ENCODE peak calls at places on chromosomes 6 and 20, in nine cellular contexts. W is GM13977; L is psoas muscle; K is prostate gland; C is stimulated activated CD4-positive, alpha-beta T cell treated with anti-CD3 and anti-CD28 coated beads, Interleukin-12 subunit alpha, Interleukin-12 subunit beta, amount 100 ng/mL, for 48 hours; E is stromal cell of bone marrow; R is Right ventricle myocardium superior; O is CD8-positive, alpha-beta T cell; V is activated gamma-delta T cell treated with anti-CD3 and anti-CD28 coated beads, Interleukin-2, amount 50 U/mL, for 16 hours. A is an unnamed sample.

GRCh38 chr6:45387236-45387635 is 9.5 kb upstream of the SUPT3H start:
- DNase-seq in O (no peak), C (no peak), E (no peak), V (no peak), K (no peak), R (no peak), L (no peak), W (no peak), A (no peak)

GRCh38 chr6:99348823-99349619 is 453 bp downstream of the FAXC start:
- DNase-seq in R (no peak), O (no peak), K (peak; percentile 6), C (no peak), L (no peak), W (no peak), V (no peak), E (no peak), A (no peak)

GRCh38 chr6:107495196-107495643 is 5.3 kb downstream of the SOBP start:
- DNase-seq in L (no peak), C (no peak), R (peak; percentile 46), K (peak; percentile 24), V (no peak), E (peak; percentile 42), W (no peak), O (no peak), A (no peak)

GRCh38 chr6:170231496-170232185 is 59.2 kb downstream of the DLL1 start:
- DNase-seq in W (no peak), C (no peak), O (no peak), V (no peak), K (no peak), L (no peak), E (no peak), R (peak; percentile 17), A (no peak)

GRCh38 chr6:146985111-146985510 is 219.1 kb upstream of the STXBP5 start:
- DNase-seq in E (peak; percentile 6), K (peak; percentile 60), L (no peak), R (no peak), O (no peak), V (no peak), W (no peak), C (no peak), A (peak; percentile 30)

GRCh38 chr6:170004585-170005210 is 253.3 kb downstream of the ERMARD start:
- DNase-seq in O (no peak), W (no peak), C (no peak), K (no peak), V (no peak), L (no peak), R (no peak), E (no peak), A (no peak)

GRCh38 chr6:11263185-11263817 is 30.8 kb upstream of the NEDD9 start:
- DNase-seq in W (no peak), E (peak; percentile 72), K (no peak), O (no peak), C (no peak), V (no peak), L (peak; percentile 70), R (peak; percentile 61), A (no peak)

GRCh38 chr20:9185511-9185910 is 116.6 kb downstream of the PLCB4 start:
- DNase-seq in L (no peak), E (no peak), O (no peak), R (no peak), W (no peak), V (no peak), C (no peak), K (no peak), A (no peak)

GRCh38 chr6:121143476-121143875 is 190.8 kb downstream of the TBC1D32 start:
- DNase-seq in W (no peak), O (no peak), E (no peak), R (no peak), C (no peak), L (no peak), K (no peak), V (no peak), A (no peak)

GRCh38 chr6:72864236-72864635 is 242.4 kb downstream of the KCNQ5 start:
- DNase-seq in C (no peak), V (no peak), E (no peak), L (no peak), R (no peak), W (no peak), O (no peak), K (no peak), A (no peak)

GRCh38 chr20:36144336-36144735 is 10.2 kb upstream of the EPB41L1 start:
- DNase-seq in C (no peak), K (no peak), O (no peak), W (no peak), E (no peak), R (no peak), L (no peak), V (no peak), A (no peak)

GRCh38 chr6:11681770-11682169 is 96.8 kb downstream of the ADTRP start:
- DNase-seq in V (no peak), C (no peak), R (no peak), O (no peak), W (no peak), L (no peak), E (no peak), K (no peak), A (no peak)

GRCh38 chr6:81265106-81265505 is 487.4 kb downstream of the TENT5A start:
- DNase-seq in R (peak; percentile 40), L (peak; percentile 58), C (no peak), V (no peak), K (no peak), E (peak; percentile 67), O (no peak), W (no peak), A (no peak)

GRCh38 chr6:86581833-86582232 is 355.5 kb upstream of the HTR1E start:
- DNase-seq in K (no peak), V (no peak), L (no peak), C (no peak), O (no peak), W (no peak), E (no peak), R (no peak), A (no peak)

GRCh38 chr6:129331450-129332138 is 378.4 kb downstream of the ARHGAP18 start:
- DNase-seq in E (peak; percentile 36), W (no peak), R (no peak), L (no peak), O (no peak), K (no peak), C (no peak), V (no peak), A (no peak)

GRCh38 chr6:23154159-23154558 is 584.8 kb downstream of the HDGFL1 start:
- DNase-seq in V (no peak), W (no peak), E (no peak), R (no peak), C (no peak), O (no peak), L (no peak), K (no peak), A (no peak)

GRCh38 chr6:2976571-2977085 is 5.3 kb upstream of the SERPINB6 start:
- DNase-seq in O (no peak), C (no peak), E (no peak), V (no peak), R (no peak), L (no peak), K (no peak), W (no peak), A (no peak)

GRCh38 chr20:23550227-23550626 is 18.1 kb downstream of the CST9L start:
- DNase-seq in R (no peak), O (no peak), K (no peak), C (no peak), E (no peak), V (no peak), W (no peak), L (no peak), A (no peak)

GRCh38 chr6:63943826-63944225 is 308.2 kb downstream of the PHF3 start:
- DNase-seq in C (no peak), E (no peak), L (no peak), O (no peak), W (no peak), K (no peak), R (no peak), V (no peak), A (no peak)

GRCh38 chr20:20530428-20531151 is 162.7 kb downstream of the INSM1 start:
- DNase-seq in E (no peak), V (no peak), C (no peak), W (no peak), K (no peak), R (no peak), L (no peak), O (no peak), A (no peak)

GRCh38 chr6:168163096-168163731 is 84.2 kb upstream of the FRMD1 start:
- DNase-seq in E (peak; percentile 73), V (no peak), W (no peak), K (peak; percentile 4), O (no peak), R (no peak), L (no peak), C (no peak), A (no peak)

GRCh38 chr6:145271086-145271485 is 464.2 kb downstream of the EPM2A start:
- DNase-seq in O (no peak), E (no peak), W (no peak), C (no peak), K (no peak), R (no peak), V (no peak), L (no peak), A (no peak)

GRCh38 chr6:141884850-141885249 is 247.9 kb upstream of the GJE1 start:
- DNase-seq in C (no peak), E (no peak), R (no peak), K (no peak), W (no peak), L (no peak), O (no peak), V (no peak), A (no peak)

GRCh38 chr20:42095221-42095620 is 477.0 kb upstream of the CHD6 start:
- DNase-seq in K (no peak), O (no peak), L (no peak), C (no peak), V (no peak), R (no peak), W (no peak), E (no peak), A (no peak)

GRCh38 chr20:46721476-46721875 is 12.0 kb downstream of the SLC2A10 start:
- DNase-seq in O (no peak), L (no peak), E (no peak), C (no peak), K (no peak), W (no peak), R (no peak), V (no peak), A (no peak)

GRCh38 chr6:113315879-113316278 is 541.3 kb upstream of the MARCKS start:
- DNase-seq in C (no peak), V (no peak), E (no peak), R (no peak), W (no peak), L (no peak), O (no peak), K (no peak), A (no peak)

GRCh38 chr20:38089500-38089899 is 56.0 kb downstream of the RPRD1B start:
- DNase-seq in V (no peak), C (no peak), W (no peak), E (no peak), K (no peak), O (no peak), L (no peak), R (no peak), A (no peak)

GRCh38 chr6:131061041-131061770 is 1.8 kb downstream of the EPB41L2 start:
- DNase-seq in R (no peak), L (no peak), O (no peak), E (no peak), K (no peak), V (no peak), W (peak; percentile 15), C (no peak), A (no peak)

GRCh38 chr20:3685341-3685740 is 3.5 kb upstream of the ADAM33 start:
- DNase-seq in L (no peak), R (no peak), C (no peak), V (no peak), W (no peak), E (no peak), O (no peak), K (no peak), A (no peak)

GRCh38 chr20:3728876-3729275 is 3.6 kb upstream of the HSPA12B start:
- DNase-seq in E (no peak), R (peak; percentile 39), K (no peak), W (no peak), V (no peak), O (no peak), L (peak; percentile 38), C (no peak), A (no peak)

GRCh38 chr6:2984738-2985381 is 13.5 kb upstream of the SERPINB6 start:
- DNase-seq in V (no peak), E (no peak), O (no peak), L (no peak), C (no peak), R (no peak), W (no peak), K (no peak), A (no peak)

A was measured in NCI-H1105.